ENCODE peak calls at places on chromosomes 6 and 20, in seven cellular contexts. One of them, this sample, is unnamed.

GRCh38 chr6:145904878-145905277 is 59.3 kb downstream of the SHPRH start:
- DNase-seq in HCT116: no peak
- DNase-seq in H1: no peak
- DNase-seq in K562: no peak
- DNase-seq in GM12878: no peak
- DNase-seq in IMR-90: no peak
- DNase-seq in HepG2: no peak
- DNase-seq in this sample: no peak

GRCh38 chr20:48632017-48632824 is 195.6 kb downstream of the PREX1 start:
- DNase-seq in K562: no peak
- DNase-seq in H1: no peak
- DNase-seq in HCT116: no peak
- DNase-seq in HepG2: no peak
- DNase-seq in GM12878: no peak
- DNase-seq in IMR-90: no peak
- DNase-seq in this sample: no peak

GRCh38 chr6:132798820-132799538 is 542 bp upstream of the SLC18B1 start:
- DNase-seq in K562: peak
- DNase-seq in HCT116: peak
- DNase-seq in HepG2: peak
- DNase-seq in H1: no peak
- DNase-seq in IMR-90: peak
- DNase-seq in GM12878: peak
- DNase-seq in this sample: peak

GRCh38 chr6:43074847-43075741 is 1.0 kb upstream of the PTK7 start:
- DNase-seq in GM12878: no peak
- DNase-seq in HepG2: no peak
- DNase-seq in HCT116: no peak
- DNase-seq in IMR-90: peak
- DNase-seq in H1: no peak
- DNase-seq in K562: no peak
- DNase-seq in this sample: no peak

GRCh38 chr6:117446851-117447250 is 21.1 kb upstream of the ROS1 start:
- DNase-seq in HCT116: no peak
- DNase-seq in K562: no peak
- DNase-seq in GM12878: no peak
- DNase-seq in IMR-90: no peak
- DNase-seq in HepG2: no peak
- DNase-seq in H1: no peak
- DNase-seq in this sample: no peak

GRCh38 chr6:1317302-1317815 is 5.5 kb downstream of the FOXQ1 start:
- DNase-seq in HepG2: no peak
- DNase-seq in K562: no peak
- DNase-seq in GM12878: no peak
- DNase-seq in HCT116: no peak
- DNase-seq in H1: no peak
- DNase-seq in IMR-90: no peak
- DNase-seq in this sample: no peak

GRCh38 chr20:11083841-11084240 is 410.0 kb upstream of the JAG1 start:
- DNase-seq in GM12878: no peak
- DNase-seq in HCT116: no peak
- DNase-seq in IMR-90: peak
- DNase-seq in K562: no peak
- DNase-seq in HepG2: no peak
- DNase-seq in H1: no peak
- DNase-seq in this sample: no peak

GRCh38 chr6:20835315-20836010 is 301.2 kb downstream of the CDKAL1 start:
- DNase-seq in GM12878: no peak
- DNase-seq in HCT116: no peak
- DNase-seq in H1: no peak
- DNase-seq in K562: no peak
- DNase-seq in HepG2: no peak
- DNase-seq in IMR-90: no peak
- DNase-seq in this sample: no peak

GRCh38 chr6:158042245-158042798 is 60.7 kb downstream of the SYNJ2 start:
- DNase-seq in GM12878: no peak
- DNase-seq in K562: peak
- DNase-seq in IMR-90: peak
- DNase-seq in H1: no peak
- DNase-seq in HepG2: peak
- DNase-seq in HCT116: peak
- DNase-seq in this sample: peak

GRCh38 chr6:119350202-119351004 is 842 bp upstream of the MAN1A1 start:
- DNase-seq in HepG2: peak
- DNase-seq in IMR-90: peak
- DNase-seq in HCT116: peak
- DNase-seq in H1: no peak
- DNase-seq in K562: peak
- DNase-seq in GM12878: no peak
- DNase-seq in this sample: peak

GRCh38 chr20:20003088-20003954 is 13.8 kb upstream of the NAA20 start:
- DNase-seq in K562: no peak
- DNase-seq in H1: no peak
- DNase-seq in IMR-90: peak
- DNase-seq in HepG2: no peak
- DNase-seq in HCT116: no peak
- DNase-seq in GM12878: no peak
- DNase-seq in this sample: peak

DNA sequence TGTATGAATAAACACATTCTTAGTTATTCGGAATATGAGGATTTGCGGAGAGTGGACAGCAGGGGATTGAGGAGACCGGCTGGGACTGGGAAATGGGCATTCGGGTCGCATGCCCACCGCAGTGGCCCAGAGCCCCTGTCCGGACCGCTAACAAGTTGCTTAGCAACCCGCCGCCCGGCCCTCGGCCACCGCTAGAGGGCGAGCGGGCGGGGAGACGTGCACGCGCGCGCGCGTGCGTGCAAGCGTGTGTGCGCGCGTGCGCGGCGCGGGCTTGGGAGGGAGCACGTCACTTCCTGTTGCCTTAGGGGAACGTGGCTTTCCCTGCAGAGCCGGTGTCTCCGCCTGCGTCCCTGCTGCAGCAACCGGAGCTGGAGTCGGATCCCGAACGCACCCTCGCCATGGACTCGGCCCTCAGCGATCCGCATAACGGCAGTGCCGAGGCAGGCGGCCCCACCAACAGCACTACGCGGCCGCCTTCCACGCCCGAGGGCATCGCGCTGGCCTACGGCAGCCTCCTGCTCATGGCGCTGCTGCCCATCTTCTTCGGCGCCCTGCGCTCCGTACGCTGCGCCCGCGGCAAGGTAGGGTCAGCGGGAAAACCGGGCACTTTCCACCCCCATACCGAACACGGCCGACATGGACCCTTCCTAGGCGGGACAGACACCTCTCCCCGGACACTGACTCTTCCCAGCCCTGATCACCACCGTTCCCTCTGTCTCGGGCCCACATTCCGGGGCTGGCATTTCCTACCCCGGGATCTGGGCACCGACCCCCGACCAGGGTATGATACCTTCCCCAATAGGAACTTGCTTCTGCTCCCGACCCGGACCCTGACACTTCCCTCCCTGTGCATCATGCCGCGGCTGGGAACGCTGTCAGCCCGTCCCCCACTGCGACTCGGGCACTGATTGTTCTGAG is at the start of gene HM13:
- DNase-seq in K562: peak
- DNase-seq in HepG2: peak
- DNase-seq in GM12878: peak
- DNase-seq in HCT116: peak
- DNase-seq in H1: peak
- DNase-seq in IMR-90: peak
- DNase-seq in this sample: peak
- TF ChIP-seq POLR2A in K562: peak
- TF ChIP-seq POLR2A in HepG2: peak
- TF ChIP-seq POLR2A in GM12878: peak
- TF ChIP-seq POLR2A in HCT116: peak
- TF ChIP-seq POLR2A in H1: peak
- TF ChIP-seq POLR2A in IMR-90: peak
- TF ChIP-seq POLR2A in this sample: peak

GRCh38 chr20:62995481-62995880 is 11.3 kb downstream of the BHLHE23 start:
- DNase-seq in IMR-90: no peak
- DNase-seq in GM12878: no peak
- DNase-seq in H1: no peak
- DNase-seq in K562: no peak
- DNase-seq in HCT116: no peak
- DNase-seq in HepG2: no peak
- DNase-seq in this sample: no peak

GRCh38 chr20:62994850-62995249 is 11.9 kb downstream of the BHLHE23 start:
- DNase-seq in IMR-90: no peak
- DNase-seq in HepG2: no peak
- DNase-seq in H1: no peak
- DNase-seq in K562: no peak
- DNase-seq in HCT116: no peak
- DNase-seq in GM12878: no peak
- DNase-seq in this sample: no peak

GRCh38 chr20:62997626-62998025 is 9.1 kb downstream of the BHLHE23 start:
- DNase-seq in HepG2: no peak
- DNase-seq in GM12878: no peak
- DNase-seq in IMR-90: no peak
- DNase-seq in HCT116: no peak
- DNase-seq in H1: no peak
- DNase-seq in K562: no peak
- DNase-seq in this sample: no peak

GRCh38 chr20:62996596-62996982 is 10.2 kb downstream of the BHLHE23 start:
- DNase-seq in HepG2: no peak
- DNase-seq in IMR-90: no peak
- DNase-seq in H1: no peak
- DNase-seq in HCT116: no peak
- DNase-seq in GM12878: no peak
- DNase-seq in K562: no peak
- DNase-seq in this sample: no peak

DNA sequence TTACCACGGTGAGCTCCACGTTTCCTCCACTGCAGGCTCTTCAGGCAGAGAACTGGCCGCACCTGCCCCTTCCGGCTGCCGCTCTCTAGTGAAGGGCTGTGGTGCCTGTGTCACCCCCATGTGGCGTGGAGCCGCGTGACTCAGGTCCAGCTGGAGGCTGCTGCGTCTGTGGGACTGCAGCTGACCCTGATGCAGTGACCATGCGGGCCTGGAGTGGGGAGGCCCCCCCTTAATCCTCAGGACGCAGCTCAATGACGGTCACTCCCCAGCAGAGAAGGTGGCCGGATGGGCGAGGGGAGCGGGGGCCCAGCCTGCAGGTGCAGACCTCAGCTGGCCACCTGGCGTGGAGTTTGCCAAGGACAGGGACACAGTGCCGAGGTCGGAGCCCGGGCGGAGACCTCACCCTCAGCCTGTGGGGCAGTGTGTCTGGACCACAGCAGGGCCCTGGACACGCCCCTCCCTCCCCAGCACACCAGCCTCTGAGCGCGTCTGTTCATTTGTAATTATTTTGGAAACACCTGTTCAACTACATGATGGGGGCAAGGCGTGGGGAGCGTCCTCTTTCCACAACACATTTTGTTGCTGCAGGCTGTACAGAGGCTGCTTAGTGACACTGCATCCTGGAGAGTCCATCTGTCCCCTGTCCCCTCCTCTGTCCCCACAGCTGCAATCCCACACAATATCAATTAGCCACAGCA is 10.7 kb downstream of the BHLHE23 start:
- DNase-seq in GM12878: no peak
- DNase-seq in H1: no peak
- DNase-seq in K562: no peak
- DNase-seq in HepG2: no peak
- DNase-seq in IMR-90: no peak
- DNase-seq in HCT116: no peak
- DNase-seq in this sample: no peak
- H3K9ac ChIP-seq in GM12878: no peak
- H3K9ac ChIP-seq in H1: no peak
- H3K9ac ChIP-seq in K562: no peak
- H3K9ac ChIP-seq in HepG2: no peak
- H3K9ac ChIP-seq in IMR-90: no peak
- H3K9ac ChIP-seq in HCT116: no peak
- H3K9ac ChIP-seq in this sample: no peak

GRCh38 chr20:59033093-59033492 is 958 bp upstream of the ATP5F1E start:
- DNase-seq in HCT116: no peak
- DNase-seq in K562: no peak
- DNase-seq in IMR-90: no peak
- DNase-seq in GM12878: no peak
- DNase-seq in H1: no peak
- DNase-seq in HepG2: no peak
- DNase-seq in this sample: no peak

GRCh38 chr20:59031326-59032022 is 661 bp downstream of the ATP5F1E start:
- DNase-seq in K562: no peak
- DNase-seq in IMR-90: no peak
- DNase-seq in HCT116: no peak
- DNase-seq in GM12878: no peak
- DNase-seq in HepG2: peak
- DNase-seq in H1: no peak
- DNase-seq in this sample: peak

GRCh38 chr20:59032713-59033059 is 551 bp upstream of the ATP5F1E start:
- DNase-seq in GM12878: no peak
- DNase-seq in HCT116: peak
- DNase-seq in K562: no peak
- DNase-seq in HepG2: peak
- DNase-seq in H1: no peak
- DNase-seq in IMR-90: peak
- DNase-seq in this sample: no peak

GRCh38 chr20:59030911-59031310 is 1.2 kb downstream of the ATP5F1E start:
- DNase-seq in HCT116: no peak
- DNase-seq in IMR-90: no peak
- DNase-seq in K562: no peak
- DNase-seq in GM12878: no peak
- DNase-seq in H1: no peak
- DNase-seq in HepG2: no peak
- DNase-seq in this sample: no peak

GRCh38 chr20:59032023-59032712 is at the start of gene ATP5F1E:
- DNase-seq in K562: peak
- DNase-seq in H1: peak
- DNase-seq in HepG2: peak
- DNase-seq in HCT116: peak
- DNase-seq in IMR-90: peak
- DNase-seq in GM12878: peak
- DNase-seq in this sample: peak
- TF ChIP-seq POLR2A in K562: peak
- TF ChIP-seq POLR2A in H1: peak
- TF ChIP-seq POLR2A in HepG2: peak
- TF ChIP-seq POLR2A in HCT116: peak
- TF ChIP-seq POLR2A in IMR-90: peak
- TF ChIP-seq POLR2A in GM12878: peak
- TF ChIP-seq POLR2A in this sample: peak

DNA sequence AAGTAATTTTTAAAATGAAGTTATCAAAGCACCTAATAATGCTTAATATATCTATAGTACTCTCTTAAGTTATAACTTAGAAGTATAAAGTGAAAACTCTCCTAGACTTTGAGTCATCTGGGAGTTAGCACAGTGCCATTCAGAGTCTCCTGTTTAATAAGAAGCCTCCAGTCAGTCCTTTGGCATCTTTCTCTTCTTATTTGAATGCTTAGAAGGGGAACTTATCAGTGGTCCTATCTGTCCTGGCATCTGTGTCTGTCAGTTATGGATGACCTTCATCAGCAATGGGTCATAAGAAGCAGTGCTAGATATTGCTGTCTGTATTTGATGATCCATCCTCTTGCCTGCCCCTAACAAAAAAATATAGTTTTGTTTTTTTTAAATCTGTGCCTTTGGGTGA is 15.2 kb downstream of the TMEM200A start:
- DNase-seq in K562: no peak
- DNase-seq in HepG2: no peak
- DNase-seq in IMR-90: no peak
- DNase-seq in GM12878: no peak
- DNase-seq in H1: no peak
- DNase-seq in HCT116: no peak
- DNase-seq in this sample: no peak
- H3K9ac ChIP-seq in K562: no peak
- H3K9ac ChIP-seq in HepG2: no peak
- H3K9ac ChIP-seq in IMR-90: no peak
- H3K9ac ChIP-seq in GM12878: no peak
- H3K9ac ChIP-seq in H1: no peak
- H3K9ac ChIP-seq in HCT116: no peak
- H3K9ac ChIP-seq in this sample: no peak

This sample was measured in endothelial cell of umbilical vein.